ENCODE peak calls at places on chromosomes 13 and 19, in ten cellular contexts. O is adrenal gland, Q is left ventricle myocardium inferior, P is thoracic aorta, W is lower lobe of right lung, I is IMR-90, S is tibial nerve, E is suprapubic skin, D is fibroblast of lung, U is AG04450. G is an unnamed sample.

GRCh38 chr13:97967226-97967625 is 13.8 kb downstream of the IPO5 start:
- DNase-seq in D (no peak), O (no peak), Q (no peak), I (no peak), P (no peak), U (no peak), E (no peak), S (no peak), W (no peak), G (no peak)

GRCh38 chr13:31334547-31334946 is 134.8 kb downstream of the B3GLCT start:
- DNase-seq in P (no peak), W (no peak), E (no peak), O (no peak), U (no peak), S (no peak), I (no peak), Q (no peak), D (no peak), G (no peak)

GRCh38 chr13:91273675-91274074 is 73.8 kb upstream of the MIR17HG start:
- DNase-seq in D (no peak), U (no peak), Q (no peak), O (no peak), I (no peak), P (no peak), W (no peak), E (no peak), S (no peak), G (no peak)

GRCh38 chr19:51091126-51091525 is 8.4 kb upstream of the KLK14 start:
- DNase-seq in O (no peak), Q (no peak), E (no peak), U (no peak), S (no peak), W (no peak), D (no peak), I (no peak), P (no peak), G (no peak)

GRCh38 chr19:2040647-2041435 is 10.2 kb downstream of the MKNK2 start:
- DNase-seq in E (no peak), D (no peak), O (no peak), I (no peak), W (no peak), Q (no peak), S (no peak), U (no peak), P (no peak), G (no peak)

GRCh38 chr13:48110930-48111721 is 16.2 kb upstream of the MED4 start:
- DNase-seq in I (no peak), O (peak; percentile 29), U (no peak), W (no peak), S (peak; percentile 60), E (no peak), D (peak; percentile 3), P (no peak), Q (peak; percentile 52), G (no peak)

GRCh38 chr13:25213716-25214115 is 41.6 kb upstream of the AMER2 start:
- DNase-seq in O (no peak), P (no peak), W (no peak), D (no peak), E (no peak), Q (no peak), U (no peak), I (no peak), S (no peak), G (no peak)

GRCh38 chr19:51786651-51787494 is 8.1 kb upstream of the FPR3 start:
- DNase-seq in W (no peak), U (no peak), P (no peak), O (no peak), D (no peak), I (no peak), S (no peak), E (no peak), Q (no peak), G (no peak)

GRCh38 chr13:43730642-43731041 is 56.1 kb downstream of the ENOX1 start:
- DNase-seq in W (no peak), E (no peak), Q (no peak), S (no peak), D (peak; percentile 36), O (peak; percentile 20), I (peak; percentile 80), U (peak; percentile 46), P (no peak), G (no peak)

GRCh38 chr13:73429691-73430090 is 370.9 kb downstream of the KLF5 start:
- DNase-seq in P (no peak), S (no peak), Q (no peak), W (no peak), E (no peak), I (peak; percentile 33), U (no peak), O (no peak), D (no peak), G (no peak)

GRCh38 chr19:19050104-19050503 is 13.7 kb upstream of the SLC25A42 start:
- DNase-seq in Q (no peak), U (no peak), S (no peak), I (no peak), E (no peak), W (no peak), D (no peak), P (no peak), O (no peak), G (no peak)

DNA sequence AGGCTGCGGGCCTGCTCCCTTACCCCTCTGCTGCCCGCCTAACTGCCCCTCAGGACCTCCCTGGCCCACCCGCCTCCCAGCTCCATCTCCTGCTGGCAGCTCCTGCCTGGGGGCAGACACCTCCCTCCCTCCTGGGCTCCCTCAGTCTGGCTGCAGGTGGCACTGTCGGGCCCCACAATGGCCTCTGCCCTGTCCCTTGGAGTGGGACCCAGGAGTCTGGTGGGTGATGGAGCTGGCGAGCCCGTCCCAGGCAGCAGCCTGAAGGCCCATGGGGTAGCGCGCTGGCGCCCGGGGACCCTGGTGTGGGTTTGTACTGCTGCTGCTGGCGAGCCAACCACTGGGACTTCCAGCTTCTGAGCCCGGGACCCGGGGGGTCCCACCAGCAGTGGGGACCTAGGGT is 83.6 kb downstream of the KDM4B start:
- DNase-seq in W (no peak), I (no peak), Q (no peak), U (no peak), E (no peak), D (no peak), O (no peak), S (no peak), P (no peak), G (no peak)
- TF ChIP-seq CTCF in W (no peak), I (no peak), Q (no peak), U (no peak), E (no peak), D (no peak), O (peak; percentile 15), S (no peak), P (no peak), G (no peak)

DNA sequence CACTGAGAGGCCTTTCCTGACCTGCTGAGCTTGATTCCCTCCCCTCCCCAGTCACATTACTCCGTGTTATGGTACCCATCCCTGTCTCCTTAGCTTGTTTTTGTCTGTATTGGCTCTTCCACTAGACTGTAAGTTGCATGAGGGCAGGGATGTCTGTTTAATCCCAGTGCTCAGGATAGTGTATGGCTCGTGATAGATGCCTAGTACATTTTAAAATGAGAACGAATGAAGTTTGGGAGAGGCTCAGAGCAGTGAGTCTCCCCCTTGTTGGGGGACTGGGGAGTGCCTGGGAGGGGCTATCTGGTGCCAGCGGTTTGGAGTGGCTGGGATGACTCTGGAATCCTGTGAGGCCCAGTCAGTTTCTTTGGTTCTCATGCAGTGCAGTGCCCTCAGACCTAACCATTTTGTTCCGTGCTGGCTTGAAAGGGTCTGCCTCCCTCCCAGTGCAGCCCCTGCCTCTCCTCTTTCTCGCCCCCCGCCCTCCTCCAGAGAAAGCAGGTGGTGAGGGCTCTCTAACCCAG is 35.5 kb downstream of the ACTN4 start:
- DNase-seq in Q (no peak), O (no peak), S (no peak), E (no peak), W (no peak), P (no peak), U (no peak), I (no peak), D (no peak), G (no peak)
- H3K27ac ChIP-seq in Q (peak overlapping the region; percentile 91), O (peak overlapping the region; percentile 95), S (peak overlapping the region; percentile 95), E (peak overlapping the region; percentile 90), W (peak overlapping the region; percentile 91), P (peak overlapping the region; percentile 99), U (peak overlapping the region; percentile 99), I (peak overlapping the region; percentile 85), D (peak overlapping the region; percentile 93), G (peak overlapping the region; percentile 98)

DNA sequence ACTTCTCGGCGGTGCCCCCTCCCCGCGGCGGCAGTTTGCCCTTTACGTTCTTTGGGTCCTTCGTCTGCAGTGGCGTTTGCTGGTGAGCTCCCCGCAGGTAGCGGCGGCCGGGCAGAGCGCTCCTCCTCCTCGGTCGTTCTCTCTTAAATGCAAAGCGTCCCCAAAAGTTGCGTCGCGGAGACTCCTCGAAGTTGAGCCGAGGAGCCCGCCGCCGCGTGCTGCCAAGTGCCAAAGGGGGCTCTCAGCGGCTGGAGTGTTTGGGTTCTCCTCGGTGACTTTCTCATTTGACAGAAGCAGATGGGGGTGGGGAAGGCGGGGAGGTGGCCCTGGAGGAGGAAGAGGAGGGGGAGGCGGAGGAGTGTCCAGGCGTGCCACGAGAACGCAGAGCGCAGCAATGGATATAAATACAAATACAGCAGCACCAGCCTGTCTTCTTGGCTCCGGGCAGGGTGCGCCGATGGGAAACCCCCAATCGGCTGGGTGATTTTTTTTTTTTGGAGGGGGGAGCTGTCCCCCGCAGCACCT is at the start of gene SOX21:
- DNase-seq in I (no peak), O (no peak), P (no peak), U (no peak), Q (no peak), W (no peak), S (no peak), E (peak; percentile 58), D (peak; percentile 39), G (no peak)
- H3K4me3 ChIP-seq in I (no peak within 1 kb of the TSS), O (peak within 1 kb of the TSS; percentile 28), P (peak within 1 kb of the TSS; percentile 60), U (no peak within 1 kb of the TSS), Q (peak within 1 kb of the TSS; percentile 56), W (peak within 1 kb of the TSS; percentile 46), S (no peak within 1 kb of the TSS), E (peak within 1 kb of the TSS; percentile 56), D (no peak within 1 kb of the TSS), G (peak within 1 kb of the TSS; percentile 37)

DNA sequence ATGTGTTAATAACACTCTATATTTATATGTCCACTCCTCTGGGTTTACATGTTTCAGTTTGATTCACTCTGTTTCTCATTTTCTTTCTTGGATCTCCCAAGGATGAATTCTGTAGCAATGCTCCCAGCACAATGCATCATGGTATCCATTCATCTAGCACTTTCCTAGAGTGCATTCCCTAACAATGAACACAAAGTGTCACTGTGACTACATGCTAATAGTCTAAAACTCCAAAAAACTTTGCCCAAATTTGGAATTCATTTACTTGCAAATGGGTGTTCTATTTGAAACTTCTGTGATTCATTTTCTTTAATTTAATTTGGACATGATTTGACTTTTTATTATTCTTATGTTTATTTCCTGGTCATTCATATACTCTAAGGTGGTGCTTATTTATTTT is 286.3 kb downstream of the POU4F1 start:
- DNase-seq in U (no peak), S (no peak), D (peak; percentile 33), E (no peak), I (no peak), Q (no peak), W (no peak), P (no peak), O (no peak), G (no peak)
- TF ChIP-seq CTCF in U (peak; percentile 15), S (peak; percentile 47), D (peak; percentile 31), E (no peak), I (no peak), Q (peak; percentile 61), W (peak; percentile 28), P (no peak), O (peak; percentile 24), G (peak; percentile 16)

G was measured in vagina.